ENCODE peak calls at places on chromosomes 1 and 21, in five cellular contexts. W is M059J, O is dermis microvascular lymphatic vessel endothelial cell, E is MCF 10A, C is bronchial epithelial cell. X is an unnamed sample.
A peak's percentile ranks its signal among the peaks of the same experiment; 100 is the strongest.

GRCh38 chr1:232856556-232856955 is 51.3 kb downstream of the MAP10 start:
- DNase-seq in W (no peak), O (no peak), E (no peak), C (no peak), X (no peak)

GRCh38 chr1:55869050-55869449 is 653.9 kb upstream of the USP24 start:
- DNase-seq in W (peak; percentile 83), O (no peak), E (no peak), C (no peak), X (no peak)

GRCh38 chr1:42955311-42956063 is 3.2 kb downstream of the SLC2A1 start:
- DNase-seq in W (no peak), O (no peak), E (no peak), C (no peak), X (no peak)

GRCh38 chr1:67376381-67376780 is 53.8 kb downstream of the SERBP1 start:
- DNase-seq in W (no peak), O (no peak), E (no peak), C (peak; percentile 40), X (no peak)

GRCh38 chr1:245457562-245457961 is 302.8 kb downstream of the KIF26B start:
- DNase-seq in W (no peak), O (no peak), E (no peak), C (no peak), X (no peak)

GRCh38 chr1:180155202-180155682 is 573 bp downstream of the QSOX1 start:
- DNase-seq in W (peak; percentile 36), O (peak; percentile 29), E (peak; percentile 34), C (no peak), X (no peak)

GRCh38 chr1:32376199-32376598 is 13.9 kb downstream of the TSSK3 start:
- DNase-seq in W (no peak), O (no peak), E (no peak), C (no peak), X (no peak)

GRCh38 chr1:208203848-208204609 is 40.2 kb downstream of the PLXNA2 start:
- DNase-seq in W (peak; percentile 76), O (peak; percentile 73), E (no peak), C (no peak), X (no peak)

GRCh38 chr1:225631041-225631663 is 21.8 kb downstream of the ENAH start:
- DNase-seq in W (peak; percentile 41), O (no peak), E (no peak), C (no peak), X (no peak)

GRCh38 chr21:42025392-42026071 is 15.4 kb upstream of the ZBTB21 start:
- DNase-seq in W (peak; percentile 38), O (peak; percentile 11), E (no peak), C (no peak), X (no peak)

GRCh38 chr1:183872406-183872805 is 67.5 kb downstream of the RGL1 start:
- DNase-seq in W (no peak), O (peak; percentile 46), E (no peak), C (no peak), X (no peak)

GRCh38 chr1:65189716-65190115 is 41.7 kb downstream of the AK4 start:
- DNase-seq in W (peak; percentile 26), O (no peak), E (no peak), C (no peak), X (no peak)

GRCh38 chr1:244049142-244049968 is 1.7 kb upstream of the ZBTB18 start:
- DNase-seq in W (peak; percentile 47), O (peak; percentile 39), E (peak; percentile 28), C (no peak), X (no peak)

GRCh38 chr1:224512600-224513151 is 78.1 kb upstream of the WDR26 start:
- DNase-seq in W (no peak), O (no peak), E (no peak), C (no peak), X (no peak)

GRCh38 chr1:3736131-3736561 is 16.1 kb upstream of the CCDC27 start:
- DNase-seq in W (no peak), O (no peak), E (no peak), C (no peak), X (no peak)

GRCh38 chr1:63189677-63190076 is 132.7 kb upstream of the FOXD3 start:
- DNase-seq in W (peak; percentile 2), O (peak; percentile 2), E (peak; percentile 50), C (no peak), X (no peak)

GRCh38 chr1:99956755-99957154 is 13.0 kb upstream of the SLC35A3 start:
- DNase-seq in W (peak; percentile 41), O (peak; percentile 81), E (peak; percentile 56), C (peak; percentile 24), X (peak; percentile 29)

GRCh38 chr1:223819730-223820514 is 25.8 kb downstream of the TP53BP2 start:
- DNase-seq in W (no peak), O (no peak), E (peak; percentile 44), C (no peak), X (no peak)

GRCh38 chr1:33347650-33347992 is 26.7 kb upstream of the A3GALT2 start:
- DNase-seq in W (peak; percentile 55), O (peak; percentile 30), E (peak; percentile 63), C (peak; percentile 35), X (peak; percentile 61)

GRCh38 chr1:237470712-237471310 is 419.9 kb downstream of the ZP4 start:
- DNase-seq in W (peak; percentile 62), O (no peak), E (peak; percentile 97), C (no peak), X (no peak)

GRCh38 chr1:113226118-113226517 is 153.1 kb downstream of the LRIG2 start:
- DNase-seq in W (peak; percentile 59), O (no peak), E (no peak), C (no peak), X (no peak)

GRCh38 chr1:119075614-119076013 is 64.8 kb downstream of the WARS2 start:
- DNase-seq in W (peak; percentile 39), O (no peak), E (peak; percentile 41), C (peak; percentile 48), X (no peak)

GRCh38 chr1:21623411-21623961 is 45.7 kb downstream of the RAP1GAP start:
- DNase-seq in W (no peak), O (no peak), E (no peak), C (peak; percentile 41), X (peak; percentile 93)

GRCh38 chr1:3596663-3597598 is 14.4 kb downstream of the MEGF6 start:
- DNase-seq in W (no peak), O (no peak), E (no peak), C (no peak), X (no peak)

GRCh38 chr1:62720946-62721554 is 32.9 kb upstream of the DOCK7 start:
- DNase-seq in W (peak; percentile 51), O (peak; percentile 62), E (no peak), C (no peak), X (no peak)

GRCh38 chr1:5664906-5665875 is 327.0 kb downstream of the NPHP4 start:
- DNase-seq in W (no peak), O (no peak), E (no peak), C (no peak), X (no peak)

GRCh38 chr1:91844862-91845528 is 41.0 kb downstream of the TGFBR3 start:
- DNase-seq in W (peak; percentile 95), O (peak; percentile 31), E (peak; percentile 96), C (peak; percentile 93), X (peak; percentile 87)

GRCh38 chr1:241068359-241068758 is 288.6 kb downstream of the RGS7 start:
- DNase-seq in W (no peak), O (no peak), E (no peak), C (no peak), X (no peak)

GRCh38 chr1:91781916-91782622 is 103.9 kb downstream of the TGFBR3 start:
- DNase-seq in W (no peak), O (no peak), E (no peak), C (no peak), X (no peak)

GRCh38 chr1:104380003-104380402 is 630.3 kb downstream of the AMY1C start:
- DNase-seq in W (no peak), O (no peak), E (no peak), C (no peak), X (no peak)

GRCh38 chr21:16514316-16514715 is 784.5 kb downstream of the USP25 start:
- DNase-seq in W (peak; percentile 31), O (no peak), E (no peak), C (no peak), X (no peak)

GRCh38 chr1:76426606-76427005 is 352.1 kb downstream of the ST6GALNAC3 start:
- DNase-seq in W (no peak), O (no peak), E (peak; percentile 66), C (no peak), X (no peak)

GRCh38 chr21:36909423-36909822 is 57.0 kb downstream of the HLCS start:
- DNase-seq in W (no peak), O (no peak), E (no peak), C (peak; percentile 27), X (no peak)

X was measured in HepG2.